ENCODE peak calls at places on chromosomes 3 and 15, in six cellular contexts. N, Y, H, O, Z and B are unnamed samples.

GRCh38 chr15:95887666-95888480 is 442.6 kb upstream of the NR2F2 start:
- DNase-seq in N (peak), Y (no peak), H (no peak), O (no peak), Z (no peak), B (no peak)

GRCh38 chr3:10340476-10340875 is 19.6 kb upstream of the SEC13 start:
- DNase-seq in N (no peak), Y (no peak), H (no peak), O (no peak), Z (no peak), B (no peak)

GRCh38 chr15:80779658-80780415 is 667 bp downstream of the CEMIP start:
- DNase-seq in N (peak), Y (peak), H (peak), O (peak), Z (no peak), B (no peak)

GRCh38 chr3:48623851-48624547 is 2.4 kb upstream of the TMEM89 start:
- DNase-seq in N (no peak), Y (no peak), H (no peak), O (no peak), Z (no peak), B (no peak)

GRCh38 chr3:68436619-68437411 is 495.5 kb downstream of the TAFA4 start:
- DNase-seq in N (peak), Y (no peak), H (no peak), O (no peak), Z (no peak), B (no peak)

GRCh38 chr15:81108427-81108826 is 25.6 kb upstream of the CFAP161 start:
- DNase-seq in N (no peak), Y (peak), H (peak), O (peak), Z (no peak), B (no peak)

GRCh38 chr3:14918356-14918860 is 29.0 kb upstream of the NR2C2 start:
- DNase-seq in N (no peak), Y (no peak), H (no peak), O (no peak), Z (no peak), B (no peak)

GRCh38 chr15:31150732-31151212 is 49.2 kb upstream of the TRPM1 start:
- DNase-seq in N (no peak), Y (no peak), H (no peak), O (no peak), Z (peak), B (no peak)

GRCh38 chr15:60370804-60371700 is 26.7 kb downstream of the ANXA2 start:
- DNase-seq in N (peak), Y (peak), H (no peak), O (peak), Z (peak), B (peak)

GRCh38 chr15:71679223-71680078 is 130.9 kb upstream of the NR2E3 start:
- DNase-seq in N (peak), Y (no peak), H (no peak), O (no peak), Z (no peak), B (peak)

GRCh38 chr15:62849316-62850129 is 193.0 kb upstream of the TPM1 start:
- DNase-seq in N (no peak), Y (no peak), H (no peak), O (no peak), Z (peak), B (no peak)

GRCh38 chr15:94185547-94186236 is 45.7 kb upstream of the MCTP2 start:
- DNase-seq in N (no peak), Y (no peak), H (no peak), O (no peak), Z (no peak), B (no peak)

GRCh38 chr3:23629181-23629893 is 176.4 kb upstream of the UBE2E1 start:
- DNase-seq in N (peak), Y (peak), H (no peak), O (no peak), Z (no peak), B (peak)

GRCh38 chr3:138687236-138687635 is 78.7 kb downstream of the FAIM start:
- DNase-seq in N (peak), Y (no peak), H (no peak), O (no peak), Z (no peak), B (peak)

GRCh38 chr3:48402281-48402732 is 27.6 kb downstream of the PLXNB1 start:
- DNase-seq in N (peak), Y (no peak), H (peak), O (peak), Z (peak), B (peak)

GRCh38 chr15:95284933-95285401 is 1045.5 kb upstream of the NR2F2 start:
- DNase-seq in N (peak), Y (no peak), H (no peak), O (no peak), Z (no peak), B (peak)

GRCh38 chr3:130841357-130841756 is 52.5 kb upstream of the ATP2C1 start:
- DNase-seq in N (no peak), Y (no peak), H (no peak), O (no peak), Z (no peak), B (no peak)

GRCh38 chr3:175065492-175065891 is 206.4 kb downstream of the NAALADL2 start:
- DNase-seq in N (peak), Y (no peak), H (no peak), O (no peak), Z (no peak), B (peak)

GRCh38 chr3:134449277-134449676 is 36.5 kb downstream of the ANAPC13 start:
- DNase-seq in N (peak), Y (peak), H (peak), O (peak), Z (no peak), B (peak)

GRCh38 chr3:15291589-15292541 is 40.5 kb downstream of the SH3BP5 start:
- DNase-seq in N (no peak), Y (no peak), H (no peak), O (no peak), Z (no peak), B (no peak)

GRCh38 chr15:55796321-55796965 is 53.5 kb upstream of the PRTG start:
- DNase-seq in N (peak), Y (no peak), H (no peak), O (no peak), Z (peak), B (no peak)

GRCh38 chr3:114880078-114880477 is 267.0 kb downstream of the ZBTB20 start:
- DNase-seq in N (peak), Y (peak), H (no peak), O (no peak), Z (no peak), B (no peak)

GRCh38 chr15:70524470-70524869 is 238.9 kb downstream of the UACA start:
- DNase-seq in N (no peak), Y (no peak), H (no peak), O (no peak), Z (peak), B (no peak)

GRCh38 chr15:99450896-99451358 is 114.9 kb upstream of the MEF2A start:
- DNase-seq in N (peak), Y (no peak), H (peak), O (peak), Z (peak), B (no peak)

GRCh38 chr3:187839422-187839821 is 94.2 kb upstream of the BCL6 start:
- DNase-seq in N (no peak), Y (no peak), H (no peak), O (no peak), Z (no peak), B (no peak)

GRCh38 chr3:167350245-167350862 is 29.7 kb downstream of the ZBBX start:
- DNase-seq in N (peak), Y (peak), H (peak), O (peak), Z (no peak), B (no peak)

GRCh38 chr3:142947799-142948575 is 15.5 kb downstream of the PAQR9 start:
- DNase-seq in N (peak), Y (no peak), H (no peak), O (no peak), Z (no peak), B (peak)

GRCh38 chr15:58933311-58934113 is at the start of gene SLTM:
- DNase-seq in N (peak), Y (peak), H (peak), O (peak), Z (peak), B (peak)

GRCh38 chr3:101824691-101825090 is 24.6 kb upstream of the NFKBIZ start:
- DNase-seq in N (no peak), Y (no peak), H (no peak), O (no peak), Z (no peak), B (peak)

GRCh38 chr15:67746022-67746421 is 79.3 kb upstream of the SKOR1 start:
- DNase-seq in N (peak), Y (no peak), H (no peak), O (no peak), Z (no peak), B (peak)

GRCh38 chr15:63063164-63063756 is 20.7 kb downstream of the TPM1 start:
- DNase-seq in N (no peak), Y (no peak), H (no peak), O (no peak), Z (no peak), B (no peak)

GRCh38 chr3:170007031-170007663 is 30.6 kb upstream of the GPR160 start:
- DNase-seq in N (peak), Y (no peak), H (no peak), O (no peak), Z (no peak), B (peak)

GRCh38 chr3:86990734-86991481 is at the start of gene VGLL3:
- DNase-seq in N (peak), Y (peak), H (peak), O (peak), Z (peak), B (peak)

GRCh38 chr15:66899555-66900350 is 165.6 kb upstream of the SMAD3 start:
- DNase-seq in N (no peak), Y (no peak), H (no peak), O (no peak), Z (peak), B (peak)

GRCh38 chr3:74532446-74532845 is 82.0 kb downstream of the CNTN3 start:
- DNase-seq in N (peak), Y (no peak), H (no peak), O (no peak), Z (no peak), B (peak)

GRCh38 chr15:101269479-101270223 is 7.6 kb downstream of the SELENOS start:
- DNase-seq in N (no peak), Y (peak), H (no peak), O (peak), Z (peak), B (peak)